ENCODE peak calls at places on chromosomes 3 and 15, in ten cellular contexts. U, I, L, G, O, F, H, Q, S and B are unnamed samples.

GRCh38 chr3:12681586-12682371 is 17.9 kb upstream of the RAF1 start:
- DNase-seq in U (no peak), I (peak; percentile 84), L (no peak), G (peak; percentile 50), O (no peak), F (no peak), H (no peak), Q (no peak), S (peak; percentile 85), B (no peak)

GRCh38 chr15:72554471-72555425 is 80.6 kb downstream of the ARIH1 start:
- DNase-seq in U (peak; percentile 50), I (peak; percentile 82), L (no peak), G (no peak), O (no peak), F (no peak), H (no peak), Q (no peak), S (peak; percentile 49), B (peak; percentile 54)

GRCh38 chr3:48016336-48016973 is at the start of gene MAP4:
- DNase-seq in U (peak; percentile 48), I (peak; percentile 63), L (no peak), G (no peak), O (peak; percentile 66), F (no peak), H (no peak), Q (no peak), S (peak; percentile 56), B (no peak)

GRCh38 chr15:42141246-42141645 is 15.2 kb downstream of the PLA2G4F start:
- DNase-seq in U (no peak), I (no peak), L (no peak), G (no peak), O (no peak), F (no peak), H (no peak), Q (no peak), S (no peak), B (no peak)

GRCh38 chr3:39138804-39139415 is 14.5 kb downstream of the CSRNP1 start:
- DNase-seq in U (no peak), I (no peak), L (no peak), G (no peak), O (no peak), F (no peak), H (no peak), Q (no peak), S (peak; percentile 63), B (no peak)

GRCh38 chr15:63157891-63158431 is 684 bp upstream of the RPS27L start:
- DNase-seq in U (peak; percentile 54), I (peak; percentile 85), L (no peak), G (peak; percentile 55), O (peak; percentile 71), F (peak; percentile 59), H (no peak), Q (peak; percentile 65), S (peak; percentile 86), B (peak; percentile 54)

GRCh38 chr15:60091150-60091549 is 87.0 kb downstream of the FOXB1 start:
- DNase-seq in U (peak; percentile 75), I (peak; percentile 91), L (no peak), G (peak; percentile 83), O (no peak), F (no peak), H (no peak), Q (no peak), S (peak; percentile 88), B (no peak)

GRCh38 chr3:52121813-52122212 is 32.4 kb downstream of the POC1A start:
- DNase-seq in U (no peak), I (no peak), L (no peak), G (peak; percentile 35), O (no peak), F (no peak), H (no peak), Q (peak; percentile 41), S (no peak), B (no peak)

GRCh38 chr3:153640689-153641308 is 478.8 kb downstream of the RAP2B start:
- DNase-seq in U (peak; percentile 40), I (no peak), L (no peak), G (no peak), O (no peak), F (no peak), H (no peak), Q (no peak), S (no peak), B (peak; percentile 2)

GRCh38 chr3:28347374-28348285 is 891 bp upstream of the ZCWPW2 start:
- DNase-seq in U (no peak), I (peak; percentile 89), L (no peak), G (no peak), O (peak; percentile 25), F (no peak), H (peak; percentile 15), Q (no peak), S (peak; percentile 78), B (peak; percentile 8)

GRCh38 chr3:65945480-65945879 is 93.2 kb downstream of the MAGI1 start:
- DNase-seq in U (no peak), I (no peak), L (no peak), G (no peak), O (no peak), F (no peak), H (no peak), Q (no peak), S (no peak), B (no peak)

GRCh38 chr3:30471076-30471475 is 135.3 kb upstream of the TGFBR2 start:
- DNase-seq in U (no peak), I (peak; percentile 63), L (no peak), G (no peak), O (no peak), F (no peak), H (no peak), Q (no peak), S (peak; percentile 68), B (no peak)

GRCh38 chr15:58039260-58040035 is 26.1 kb downstream of the ALDH1A2 start:
- DNase-seq in U (no peak), I (no peak), L (no peak), G (no peak), O (no peak), F (no peak), H (no peak), Q (no peak), S (no peak), B (no peak)

GRCh38 chr15:89790661-89791060 is 14.5 kb downstream of the MESP2 start:
- DNase-seq in U (no peak), I (no peak), L (no peak), G (no peak), O (no peak), F (no peak), H (no peak), Q (no peak), S (no peak), B (no peak)

GRCh38 chr15:51104512-51104911 is 9.8 kb upstream of the TNFAIP8L3 start:
- DNase-seq in U (no peak), I (peak; percentile 82), L (no peak), G (peak; percentile 39), O (no peak), F (no peak), H (no peak), Q (no peak), S (peak; percentile 87), B (no peak)

GRCh38 chr3:156533205-156533604 is 21.7 kb downstream of the SSR3 start:
- DNase-seq in U (no peak), I (no peak), L (no peak), G (no peak), O (no peak), F (no peak), H (no peak), Q (no peak), S (no peak), B (no peak)

GRCh38 chr3:117692416-117692995 is 982.9 kb downstream of the TUSC7 start:
- DNase-seq in U (no peak), I (peak; percentile 48), L (no peak), G (no peak), O (no peak), F (no peak), H (no peak), Q (no peak), S (peak; percentile 9), B (no peak)

DNA sequence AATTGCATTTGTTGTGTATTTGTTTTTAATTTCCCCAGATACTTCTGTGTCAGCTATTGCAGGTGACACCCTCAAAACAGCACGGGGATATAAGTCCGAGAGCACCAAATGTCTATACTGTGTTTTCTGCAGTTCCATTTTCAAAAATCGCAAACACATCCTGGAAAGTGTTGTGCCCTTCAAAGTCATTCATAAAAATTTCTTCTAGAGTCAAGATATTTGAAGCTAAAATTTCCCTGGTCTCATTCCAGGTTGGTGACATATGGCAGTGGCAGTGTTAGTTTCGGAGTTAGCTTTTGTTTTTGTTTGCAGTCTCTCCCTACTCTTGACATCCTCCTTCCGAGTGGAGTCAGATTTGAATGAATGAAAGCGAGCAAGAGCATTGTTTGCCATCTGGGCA is 3.2 kb upstream of the FSIP1 start:
- DNase-seq in U (no peak), I (no peak), L (no peak), G (no peak), O (no peak), F (peak; percentile 48), H (no peak), Q (no peak), S (no peak), B (no peak)
- TF ChIP-seq CTCF in U (no peak), I (no peak), L (no peak), G (no peak), O (no peak), F (no peak), H (no peak), Q (no peak), S (no peak), B (no peak)

GRCh38 chr3:18036486-18036885 is 294.1 kb upstream of the TBC1D5 start:
- DNase-seq in U (no peak), I (no peak), L (no peak), G (no peak), O (no peak), F (no peak), H (no peak), Q (no peak), S (no peak), B (no peak)
- TF ChIP-seq CTCF in U (no peak), I (no peak), L (no peak), G (no peak), O (no peak), F (no peak), H (no peak), Q (no peak), S (no peak), B (no peak)

GRCh38 chr3:106824856-106825255 is 552.4 kb upstream of the CCDC54 start:
- DNase-seq in U (peak; percentile 12), I (peak; percentile 54), L (no peak), G (no peak), O (peak; percentile 37), F (no peak), H (no peak), Q (peak; percentile 4), S (peak; percentile 48), B (peak; percentile 29)
- TF ChIP-seq CTCF in U (no peak), I (peak; percentile 40), L (peak; percentile 44), G (no peak), O (peak; percentile 39), F (no peak), H (no peak), Q (no peak), S (peak; percentile 46), B (peak; percentile 21)

GRCh38 chr3:35486295-35486694 is 153.0 kb upstream of the ARPP21 start:
- DNase-seq in U (no peak), I (no peak), L (no peak), G (no peak), O (no peak), F (no peak), H (no peak), Q (no peak), S (no peak), B (no peak)
- TF ChIP-seq CTCF in U (no peak), I (no peak), L (no peak), G (no peak), O (no peak), F (no peak), H (no peak), Q (no peak), S (no peak), B (no peak)

GRCh38 chr3:171841620-171842000 is 1.5 kb upstream of the TMEM212 start:
- DNase-seq in U (no peak), I (peak; percentile 86), L (no peak), G (no peak), O (no peak), F (no peak), H (no peak), Q (no peak), S (peak; percentile 85), B (no peak)
- TF ChIP-seq CTCF in U (no peak), I (no peak), L (no peak), G (no peak), O (no peak), F (no peak), H (no peak), Q (no peak), S (no peak), B (no peak)